ENCODE peak calls at places on chromosomes 12 and 14, in four cellular contexts. U, G, A and M are unnamed samples.

GRCh38 chr12:50620050-50620974 is 115.5 kb downstream of the DIP2B start:
- DNase-seq in U (no peak), G (no peak), A (no peak), M (no peak)

GRCh38 chr12:47903927-47904646 is 707 bp downstream of the VDR start:
- DNase-seq in U (no peak), G (peak), A (no peak), M (no peak)

GRCh38 chr14:93543766-93544165 is 113.0 kb downstream of the UNC79 start:
- DNase-seq in U (peak), G (peak), A (no peak), M (no peak)

GRCh38 chr12:43676183-43676813 is 82.3 kb downstream of the PUS7L start:
- DNase-seq in U (peak), G (peak), A (peak), M (peak)

GRCh38 chr12:12088147-12088546 is 17.4 kb downstream of the BCL2L14 start:
- DNase-seq in U (peak), G (no peak), A (no peak), M (no peak)

GRCh38 chr14:37708481-37708880 is 113.1 kb downstream of the TTC6 start:
- DNase-seq in U (no peak), G (no peak), A (no peak), M (no peak)

GRCh38 chr14:51776102-51776894 is 84.1 kb upstream of the GNG2 start:
- DNase-seq in U (peak), G (peak), A (no peak), M (peak)

GRCh38 chr14:97920201-97920600 is 1123.0 kb downstream of the VRK1 start:
- DNase-seq in U (no peak), G (no peak), A (no peak), M (no peak)

GRCh38 chr12:40106655-40107054 is 774 bp upstream of the SLC2A13 start:
- DNase-seq in U (no peak), G (no peak), A (no peak), M (no peak)

GRCh38 chr14:105860615-105861580 is 334.5 kb downstream of the TMEM121 start:
- DNase-seq in U (no peak), G (no peak), A (no peak), M (peak)

GRCh38 chr12:9674226-9674590 is 4.7 kb downstream of the CLEC2D start:
- DNase-seq in U (no peak), G (peak), A (no peak), M (no peak)

GRCh38 chr14:52272375-52272774 is 4.9 kb downstream of the PTGDR start:
- DNase-seq in U (no peak), G (no peak), A (no peak), M (peak)

GRCh38 chr12:130225347-130225746 is 63.1 kb downstream of the FZD10 start:
- DNase-seq in U (no peak), G (no peak), A (no peak), M (no peak)

GRCh38 chr14:49505026-49505766 is 81.0 kb downstream of the RPS29 start:
- DNase-seq in U (no peak), G (no peak), A (no peak), M (no peak)

GRCh38 chr12:126361804-126362203 is 1296.6 kb downstream of the AACS start:
- DNase-seq in U (no peak), G (no peak), A (no peak), M (no peak)

GRCh38 chr12:118102070-118102469 is 1.7 kb downstream of the VSIG10 start:
- DNase-seq in U (peak), G (no peak), A (no peak), M (no peak)

GRCh38 chr14:53355581-53356112 is 202.5 kb upstream of the DDHD1 start:
- DNase-seq in U (no peak), G (no peak), A (no peak), M (peak)

GRCh38 chr12:51863921-51864700 is 15.6 kb upstream of the FIGNL2 start:
- DNase-seq in U (peak), G (no peak), A (no peak), M (peak)

GRCh38 chr12:116346751-116347150 is 69.3 kb upstream of the MED13L start:
- DNase-seq in U (no peak), G (peak), A (no peak), M (no peak)

GRCh38 chr12:11631288-11631687 is 18.2 kb upstream of the ETV6 start:
- DNase-seq in U (no peak), G (no peak), A (no peak), M (no peak)

GRCh38 chr12:24360907-24361306 is 411.4 kb upstream of the SOX5 start:
- DNase-seq in U (peak), G (no peak), A (peak), M (no peak)

GRCh38 chr12:65414526-65414925 is 136.0 kb downstream of the MSRB3 start:
- DNase-seq in U (no peak), G (no peak), A (no peak), M (no peak)

GRCh38 chr12:104534162-104534856 is 77.6 kb downstream of the CHST11 start:
- DNase-seq in U (no peak), G (peak), A (no peak), M (no peak)

GRCh38 chr12:109203480-109203879 is 87.1 kb downstream of the ACACB start:
- DNase-seq in U (no peak), G (no peak), A (no peak), M (no peak)

GRCh38 chr12:75852143-75852542 is 179.4 kb downstream of the PHLDA1 start:
- DNase-seq in U (no peak), G (no peak), A (no peak), M (no peak)

GRCh38 chr14:73753887-73754880 is 40.0 kb upstream of the PNMA1 start:
- DNase-seq in U (no peak), G (no peak), A (peak), M (no peak)

GRCh38 chr14:71932229-71932951 is at the start of gene RGS6:
- DNase-seq in U (peak), G (no peak), A (no peak), M (peak)

GRCh38 chr14:58912799-58913432 is 275.2 kb downstream of the DACT1 start:
- DNase-seq in U (no peak), G (no peak), A (no peak), M (no peak)

GRCh38 chr14:99514552-99515300 is 33.5 kb downstream of the CCNK start:
- DNase-seq in U (no peak), G (no peak), A (no peak), M (peak)

GRCh38 chr14:99515301-99516155 is 34.3 kb downstream of the CCNK start:
- DNase-seq in U (no peak), G (no peak), A (no peak), M (peak)

GRCh38 chr14:99513183-99513694 is 32.0 kb downstream of the CCNK start:
- DNase-seq in U (no peak), G (no peak), A (no peak), M (peak)

GRCh38 chr14:99512571-99513182 is 31.5 kb downstream of the CCNK start:
- DNase-seq in U (no peak), G (no peak), A (no peak), M (peak)

GRCh38 chr14:99513946-99514551 is 32.8 kb downstream of the CCNK start:
- DNase-seq in U (no peak), G (no peak), A (no peak), M (peak)
- TF ChIP-seq SP1 in U (no peak), G (no peak), A (no peak), M (no peak)

GRCh38 chr12:7434670-7435069 is 9.3 kb downstream of the CD163L1 start:
- DNase-seq in U (no peak), G (no peak), A (no peak), M (no peak)

GRCh38 chr12:7431993-7432685 is 11.8 kb downstream of the CD163L1 start:
- DNase-seq in U (no peak), G (no peak), A (no peak), M (no peak)

DNA sequence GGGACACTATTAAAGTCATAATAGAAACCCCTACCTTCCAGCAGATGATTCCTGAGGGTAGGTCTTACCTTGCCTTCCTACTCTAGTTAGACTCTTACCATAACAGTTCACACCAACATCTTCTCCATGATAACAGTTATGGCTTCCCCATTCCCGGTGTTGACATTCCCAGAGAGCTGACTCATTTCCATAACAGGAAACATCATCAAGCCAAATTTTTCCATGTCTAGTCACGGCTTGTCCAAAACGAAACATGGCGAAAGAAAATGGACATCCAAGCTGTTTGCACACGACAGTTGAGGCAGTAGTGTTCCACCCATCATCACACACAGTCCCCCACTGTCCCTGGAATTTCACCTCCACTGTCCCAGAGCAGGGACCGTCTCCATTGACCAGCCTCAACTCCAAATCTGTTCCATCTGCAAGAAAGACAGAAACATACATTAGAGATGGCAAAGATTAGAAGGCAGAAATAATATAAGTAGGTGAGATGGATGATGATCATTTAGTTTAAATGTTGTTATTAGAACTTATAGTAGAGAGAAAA is 10.6 kb downstream of the CD163L1 start:
- DNase-seq in U (peak), G (no peak), A (no peak), M (no peak)
- TF ChIP-seq ESRRA in U (no peak), G (no peak), A (no peak), M (no peak)

GRCh38 chr12:120536064-120536791 is 2.1 kb downstream of the RNF10 start:
- DNase-seq in U (peak), G (peak), A (no peak), M (no peak)

GRCh38 chr12:120540445-120540844 is 6.3 kb downstream of the RNF10 start:
- DNase-seq in U (no peak), G (peak), A (no peak), M (no peak)

GRCh38 chr12:120538281-120539156 is 4.4 kb downstream of the RNF10 start:
- DNase-seq in U (peak), G (peak), A (no peak), M (no peak)

GRCh38 chr12:120542166-120542565 is 8.0 kb downstream of the RNF10 start:
- DNase-seq in U (no peak), G (no peak), A (no peak), M (no peak)

DNA sequence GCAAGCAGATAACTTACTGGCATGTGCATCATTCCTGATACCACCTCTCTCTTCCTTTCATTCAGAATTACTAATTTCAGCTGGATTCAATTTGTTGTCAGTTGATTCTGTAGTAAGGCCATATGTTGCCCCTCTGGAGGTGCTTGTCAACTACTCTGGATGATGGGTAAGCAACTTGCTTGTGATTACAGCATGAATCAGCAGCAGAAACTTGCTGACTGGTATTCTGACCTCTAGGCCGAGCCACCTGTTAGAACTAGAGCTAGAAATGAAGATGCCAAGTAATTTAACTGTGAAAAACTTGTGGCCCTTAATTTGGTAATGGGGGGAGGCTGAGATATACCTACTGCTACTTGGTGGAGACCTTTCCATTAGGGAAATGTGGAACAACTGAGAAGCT is 5.1 kb downstream of the RNF10 start:
- DNase-seq in U (no peak), G (peak), A (no peak), M (no peak)
- TF ChIP-seq SP1 in U (no peak), G (no peak), A (no peak), M (no peak)

GRCh38 chr12:25972783-25973182 is 14.3 kb downstream of the RASSF8 start:
- DNase-seq in U (no peak), G (no peak), A (no peak), M (no peak)
- TF ChIP-seq ESRRA in U (no peak), G (no peak), A (no peak), M (no peak)